ENCODE peak calls at places on chromosomes 12 and 14, in nine cellular contexts. One of them, this sample, is unnamed.

GRCh38 chr14:28773917-28774691 is 7.5 kb downstream of the FOXG1 start:
- DNase-seq in AG09309: peak; percentile 1
- DNase-seq in astrocyte of the spinal cord: peak; percentile 71
- DNase-seq in HCT116: no peak
- DNase-seq in AG04450: no peak
- DNase-seq in left ventricle myocardium inferior: no peak
- DNase-seq in Calu3: no peak
- DNase-seq in HL-60: no peak
- DNase-seq in type B pancreatic cell: no peak
- DNase-seq in this sample: no peak

GRCh38 chr12:101698782-101699347 is 1.4 kb downstream of the CHPT1 start:
- DNase-seq in HL-60: peak; percentile 21
- DNase-seq in astrocyte of the spinal cord: peak; percentile 29
- DNase-seq in left ventricle myocardium inferior: no peak
- DNase-seq in HCT116: no peak
- DNase-seq in AG04450: no peak
- DNase-seq in type B pancreatic cell: no peak
- DNase-seq in Calu3: peak; percentile 12
- DNase-seq in AG09309: no peak
- DNase-seq in this sample: no peak

GRCh38 chr12:51848843-51849735 is 571 bp upstream of the FIGNL2 start:
- DNase-seq in HL-60: no peak
- DNase-seq in type B pancreatic cell: no peak
- DNase-seq in HCT116: no peak
- DNase-seq in left ventricle myocardium inferior: no peak
- DNase-seq in AG04450: no peak
- DNase-seq in Calu3: no peak
- DNase-seq in AG09309: no peak
- DNase-seq in astrocyte of the spinal cord: no peak
- DNase-seq in this sample: no peak

GRCh38 chr14:69504775-69505174 is 20.2 kb downstream of the PLEKHD1 start:
- DNase-seq in HL-60: no peak
- DNase-seq in AG09309: no peak
- DNase-seq in left ventricle myocardium inferior: no peak
- DNase-seq in HCT116: no peak
- DNase-seq in Calu3: no peak
- DNase-seq in type B pancreatic cell: no peak
- DNase-seq in AG04450: no peak
- DNase-seq in astrocyte of the spinal cord: no peak
- DNase-seq in this sample: no peak

GRCh38 chr14:64746298-64747250 is 42.4 kb downstream of the PLEKHG3 start:
- DNase-seq in AG04450: no peak
- DNase-seq in HL-60: no peak
- DNase-seq in type B pancreatic cell: no peak
- DNase-seq in left ventricle myocardium inferior: no peak
- DNase-seq in Calu3: no peak
- DNase-seq in AG09309: no peak
- DNase-seq in HCT116: no peak
- DNase-seq in astrocyte of the spinal cord: peak; percentile 30
- DNase-seq in this sample: no peak

GRCh38 chr12:65415826-65416225 is 137.3 kb downstream of the MSRB3 start:
- DNase-seq in AG04450: no peak
- DNase-seq in astrocyte of the spinal cord: no peak
- DNase-seq in type B pancreatic cell: no peak
- DNase-seq in HL-60: no peak
- DNase-seq in left ventricle myocardium inferior: no peak
- DNase-seq in Calu3: peak; percentile 3
- DNase-seq in AG09309: no peak
- DNase-seq in HCT116: no peak
- DNase-seq in this sample: peak; percentile 38

GRCh38 chr14:102490456-102490855 is 19.1 kb downstream of the ANKRD9 start:
- DNase-seq in AG09309: no peak
- DNase-seq in HL-60: no peak
- DNase-seq in HCT116: no peak
- DNase-seq in AG04450: no peak
- DNase-seq in astrocyte of the spinal cord: no peak
- DNase-seq in Calu3: no peak
- DNase-seq in left ventricle myocardium inferior: no peak
- DNase-seq in type B pancreatic cell: no peak
- DNase-seq in this sample: no peak

GRCh38 chr12:104175726-104176247 is 37.8 kb upstream of the NFYB start:
- DNase-seq in Calu3: no peak
- DNase-seq in AG09309: no peak
- DNase-seq in astrocyte of the spinal cord: no peak
- DNase-seq in HCT116: no peak
- DNase-seq in type B pancreatic cell: peak; percentile 18
- DNase-seq in left ventricle myocardium inferior: no peak
- DNase-seq in HL-60: no peak
- DNase-seq in AG04450: no peak
- DNase-seq in this sample: no peak

GRCh38 chr14:35631071-35631805 is 97.3 kb downstream of the INSM2 start:
- DNase-seq in HCT116: no peak
- DNase-seq in HL-60: no peak
- DNase-seq in AG04450: no peak
- DNase-seq in type B pancreatic cell: no peak
- DNase-seq in astrocyte of the spinal cord: no peak
- DNase-seq in Calu3: no peak
- DNase-seq in AG09309: no peak
- DNase-seq in left ventricle myocardium inferior: no peak
- DNase-seq in this sample: no peak

GRCh38 chr12:88036368-88036965 is 7.3 kb upstream of the C12orf50 start:
- DNase-seq in HCT116: no peak
- DNase-seq in type B pancreatic cell: no peak
- DNase-seq in Calu3: peak; percentile 9
- DNase-seq in left ventricle myocardium inferior: no peak
- DNase-seq in astrocyte of the spinal cord: peak; percentile 14
- DNase-seq in AG09309: no peak
- DNase-seq in HL-60: peak; percentile 51
- DNase-seq in AG04450: no peak
- DNase-seq in this sample: peak; percentile 33

GRCh38 chr12:66169221-66170170 is at the start of gene TMBIM4:
- DNase-seq in astrocyte of the spinal cord: peak; percentile 94
- DNase-seq in left ventricle myocardium inferior: peak; percentile 88
- DNase-seq in type B pancreatic cell: peak; percentile 78
- DNase-seq in AG09309: peak; percentile 77
- DNase-seq in AG04450: peak; percentile 83
- DNase-seq in HCT116: peak; percentile 91
- DNase-seq in HL-60: peak; percentile 92
- DNase-seq in Calu3: peak; percentile 91
- DNase-seq in this sample: peak; percentile 89

GRCh38 chr12:55037349-55037748 is 17.6 kb downstream of the NEUROD4 start:
- DNase-seq in HL-60: no peak
- DNase-seq in HCT116: no peak
- DNase-seq in AG04450: no peak
- DNase-seq in astrocyte of the spinal cord: no peak
- DNase-seq in left ventricle myocardium inferior: no peak
- DNase-seq in type B pancreatic cell: no peak
- DNase-seq in Calu3: no peak
- DNase-seq in AG09309: no peak
- DNase-seq in this sample: no peak

GRCh38 chr12:50765325-50765911 is 1.5 kb downstream of the ATF1 start:
- DNase-seq in HL-60: peak; percentile 53
- DNase-seq in AG09309: no peak
- DNase-seq in type B pancreatic cell: peak; percentile 27
- DNase-seq in AG04450: no peak
- DNase-seq in HCT116: no peak
- DNase-seq in left ventricle myocardium inferior: no peak
- DNase-seq in Calu3: peak; percentile 29
- DNase-seq in astrocyte of the spinal cord: peak; percentile 61
- DNase-seq in this sample: peak; percentile 56
- TF ChIP-seq CTCF in HL-60: peak; percentile 56
- TF ChIP-seq CTCF in AG09309: peak; percentile 67
- TF ChIP-seq CTCF in type B pancreatic cell: peak; percentile 82
- TF ChIP-seq CTCF in AG04450: peak; percentile 75
- TF ChIP-seq CTCF in HCT116: peak; percentile 67
- TF ChIP-seq CTCF in left ventricle myocardium inferior: peak; percentile 75
- TF ChIP-seq CTCF in Calu3: peak; percentile 47
- TF ChIP-seq CTCF in astrocyte of the spinal cord: peak; percentile 77
- TF ChIP-seq CTCF in this sample: peak; percentile 87

GRCh38 chr14:37890095-37890494 is 294.7 kb downstream of the TTC6 start:
- DNase-seq in Calu3: no peak
- DNase-seq in AG04450: no peak
- DNase-seq in astrocyte of the spinal cord: no peak
- DNase-seq in HL-60: no peak
- DNase-seq in HCT116: no peak
- DNase-seq in type B pancreatic cell: no peak
- DNase-seq in AG09309: no peak
- DNase-seq in left ventricle myocardium inferior: no peak
- DNase-seq in this sample: no peak
- TF ChIP-seq CTCF in Calu3: peak; percentile 35
- TF ChIP-seq CTCF in AG04450: peak; percentile 37
- TF ChIP-seq CTCF in astrocyte of the spinal cord: no peak
- TF ChIP-seq CTCF in HL-60: no peak
- TF ChIP-seq CTCF in HCT116: no peak
- TF ChIP-seq CTCF in type B pancreatic cell: peak; percentile 64
- TF ChIP-seq CTCF in AG09309: peak; percentile 29
- TF ChIP-seq CTCF in left ventricle myocardium inferior: no peak
- TF ChIP-seq CTCF in this sample: peak; percentile 78

DNA sequence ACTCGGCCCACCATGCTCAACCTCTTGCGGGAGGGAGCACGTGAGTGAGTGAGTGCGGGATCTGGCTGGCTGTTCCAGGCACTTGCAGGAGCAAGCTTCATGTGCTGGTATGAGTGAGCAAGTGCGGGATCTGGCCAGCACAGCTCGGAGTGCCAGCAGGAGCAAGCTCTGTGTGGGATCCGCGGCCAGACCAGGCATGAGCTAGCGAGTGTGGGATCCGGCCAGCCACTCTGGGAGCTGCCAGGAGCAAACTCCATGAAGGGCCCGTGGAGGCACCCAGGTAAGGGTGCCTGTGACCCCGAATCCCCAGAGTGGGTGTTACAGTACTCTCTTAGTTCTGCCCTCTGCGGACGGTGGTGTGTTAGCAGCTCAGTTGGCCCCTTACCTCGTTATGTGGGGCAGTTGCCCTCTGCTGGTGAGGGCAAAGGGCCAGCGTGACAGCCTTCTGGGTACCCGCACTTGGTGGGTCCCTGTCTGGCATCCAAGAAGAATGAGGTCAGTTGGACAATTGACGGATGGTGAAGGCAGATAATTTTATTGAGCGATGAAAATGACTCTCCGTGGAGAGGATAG is 38.3 kb downstream of the RAD51B start:
- DNase-seq in HCT116: no peak
- DNase-seq in HL-60: no peak
- DNase-seq in astrocyte of the spinal cord: no peak
- DNase-seq in type B pancreatic cell: no peak
- DNase-seq in Calu3: no peak
- DNase-seq in AG09309: no peak
- DNase-seq in left ventricle myocardium inferior: no peak
- DNase-seq in AG04450: no peak
- DNase-seq in this sample: no peak
- TF ChIP-seq CTCF in HCT116: no peak
- TF ChIP-seq CTCF in HL-60: no peak
- TF ChIP-seq CTCF in astrocyte of the spinal cord: no peak
- TF ChIP-seq CTCF in type B pancreatic cell: no peak
- TF ChIP-seq CTCF in Calu3: no peak
- TF ChIP-seq CTCF in AG09309: no peak
- TF ChIP-seq CTCF in left ventricle myocardium inferior: no peak
- TF ChIP-seq CTCF in AG04450: no peak
- TF ChIP-seq CTCF in this sample: no peak

GRCh38 chr14:66046035-66046434 is 440.1 kb upstream of the CCDC196 start:
- DNase-seq in astrocyte of the spinal cord: no peak
- DNase-seq in HCT116: no peak
- DNase-seq in AG09309: no peak
- DNase-seq in type B pancreatic cell: no peak
- DNase-seq in AG04450: no peak
- DNase-seq in left ventricle myocardium inferior: no peak
- DNase-seq in HL-60: no peak
- DNase-seq in Calu3: no peak
- DNase-seq in this sample: no peak

GRCh38 chr14:66043921-66044320 is 442.2 kb upstream of the CCDC196 start:
- DNase-seq in astrocyte of the spinal cord: no peak
- DNase-seq in type B pancreatic cell: no peak
- DNase-seq in HL-60: no peak
- DNase-seq in AG09309: peak; percentile 7
- DNase-seq in AG04450: no peak
- DNase-seq in left ventricle myocardium inferior: no peak
- DNase-seq in HCT116: no peak
- DNase-seq in Calu3: no peak
- DNase-seq in this sample: no peak

GRCh38 chr14:66045572-66046021 is 440.6 kb upstream of the CCDC196 start:
- DNase-seq in astrocyte of the spinal cord: no peak
- DNase-seq in HCT116: no peak
- DNase-seq in Calu3: no peak
- DNase-seq in type B pancreatic cell: no peak
- DNase-seq in HL-60: no peak
- DNase-seq in left ventricle myocardium inferior: peak; percentile 50
- DNase-seq in AG09309: peak; percentile 13
- DNase-seq in AG04450: no peak
- DNase-seq in this sample: no peak

GRCh38 chr14:66046591-66046990 is 439.6 kb upstream of the CCDC196 start:
- DNase-seq in AG04450: no peak
- DNase-seq in AG09309: no peak
- DNase-seq in left ventricle myocardium inferior: no peak
- DNase-seq in type B pancreatic cell: no peak
- DNase-seq in HL-60: no peak
- DNase-seq in HCT116: no peak
- DNase-seq in Calu3: no peak
- DNase-seq in astrocyte of the spinal cord: no peak
- DNase-seq in this sample: no peak
- TF ChIP-seq CTCF in AG04450: no peak
- TF ChIP-seq CTCF in AG09309: no peak
- TF ChIP-seq CTCF in left ventricle myocardium inferior: no peak
- TF ChIP-seq CTCF in type B pancreatic cell: no peak
- TF ChIP-seq CTCF in HL-60: no peak
- TF ChIP-seq CTCF in HCT116: no peak
- TF ChIP-seq CTCF in Calu3: no peak
- TF ChIP-seq CTCF in astrocyte of the spinal cord: no peak
- TF ChIP-seq CTCF in this sample: no peak